ENCODE peak calls at places on chromosomes 11 and 22, in eight cellular contexts. X, K, O, V, J, C, Y and R are unnamed samples.

GRCh38 chr11:14672635-14673034 is 29.0 kb downstream of the PDE3B start:
- DNase-seq in C (peak), J (peak), Y (no peak), K (no peak), O (no peak), V (no peak), X (no peak), R (no peak)

GRCh38 chr11:73072935-73073481 is 69.1 kb downstream of the FCHSD2 start:
- DNase-seq in Y (peak), C (peak), X (no peak), V (no peak), K (no peak), O (no peak), J (peak), R (no peak)

GRCh38 chr22:44423556-44423955 is 74.5 kb downstream of the RTL6 start:
- DNase-seq in K (no peak), J (no peak), Y (no peak), V (no peak), O (no peak), X (no peak), C (no peak), R (no peak)

GRCh38 chr22:46148885-46149492 is 1.3 kb upstream of the PPARA start:
- DNase-seq in O (no peak), J (no peak), X (no peak), Y (no peak), V (no peak), C (no peak), K (peak), R (no peak)

GRCh38 chr11:12232819-12233601 is 122.6 kb downstream of the MICAL2 start:
- DNase-seq in J (peak), K (no peak), Y (no peak), V (no peak), O (no peak), X (no peak), C (peak), R (no peak)

GRCh38 chr11:73034777-73035176 is 107.3 kb downstream of the FCHSD2 start:
- DNase-seq in K (no peak), J (no peak), V (no peak), X (no peak), Y (no peak), C (no peak), O (no peak), R (no peak)

GRCh38 chr11:118674094-118674460 is 5.4 kb downstream of the TREH start:
- DNase-seq in C (no peak), V (no peak), Y (no peak), K (no peak), X (no peak), O (no peak), J (no peak), R (no peak)

GRCh38 chr11:45178223-45178622 is 31.8 kb downstream of the PRDM11 start:
- DNase-seq in Y (no peak), V (no peak), X (no peak), K (no peak), J (no peak), O (no peak), C (no peak), R (no peak)

GRCh38 chr22:39230261-39231196 is 14.3 kb downstream of the PDGFB start:
- DNase-seq in O (no peak), V (no peak), C (no peak), J (no peak), K (no peak), Y (no peak), X (peak), R (no peak)

GRCh38 chr22:21593406-21594232 is 26.1 kb downstream of the UBE2L3 start:
- DNase-seq in J (no peak), V (no peak), O (peak), Y (no peak), X (no peak), C (no peak), K (no peak), R (no peak)
- TF ChIP-seq CTCF in J (peak), V (no peak), O (peak), Y (no peak), X (no peak), C (peak), K (no peak), R (no peak)

GRCh38 chr22:47190957-47191323 is 428.5 kb downstream of the TBC1D22A start:
- DNase-seq in J (no peak), V (no peak), O (no peak), K (no peak), X (peak), C (no peak), Y (no peak), R (no peak)
- TF ChIP-seq CTCF in J (no peak), V (no peak), O (no peak), K (no peak), X (no peak), C (no peak), Y (no peak), R (no peak)

DNA sequence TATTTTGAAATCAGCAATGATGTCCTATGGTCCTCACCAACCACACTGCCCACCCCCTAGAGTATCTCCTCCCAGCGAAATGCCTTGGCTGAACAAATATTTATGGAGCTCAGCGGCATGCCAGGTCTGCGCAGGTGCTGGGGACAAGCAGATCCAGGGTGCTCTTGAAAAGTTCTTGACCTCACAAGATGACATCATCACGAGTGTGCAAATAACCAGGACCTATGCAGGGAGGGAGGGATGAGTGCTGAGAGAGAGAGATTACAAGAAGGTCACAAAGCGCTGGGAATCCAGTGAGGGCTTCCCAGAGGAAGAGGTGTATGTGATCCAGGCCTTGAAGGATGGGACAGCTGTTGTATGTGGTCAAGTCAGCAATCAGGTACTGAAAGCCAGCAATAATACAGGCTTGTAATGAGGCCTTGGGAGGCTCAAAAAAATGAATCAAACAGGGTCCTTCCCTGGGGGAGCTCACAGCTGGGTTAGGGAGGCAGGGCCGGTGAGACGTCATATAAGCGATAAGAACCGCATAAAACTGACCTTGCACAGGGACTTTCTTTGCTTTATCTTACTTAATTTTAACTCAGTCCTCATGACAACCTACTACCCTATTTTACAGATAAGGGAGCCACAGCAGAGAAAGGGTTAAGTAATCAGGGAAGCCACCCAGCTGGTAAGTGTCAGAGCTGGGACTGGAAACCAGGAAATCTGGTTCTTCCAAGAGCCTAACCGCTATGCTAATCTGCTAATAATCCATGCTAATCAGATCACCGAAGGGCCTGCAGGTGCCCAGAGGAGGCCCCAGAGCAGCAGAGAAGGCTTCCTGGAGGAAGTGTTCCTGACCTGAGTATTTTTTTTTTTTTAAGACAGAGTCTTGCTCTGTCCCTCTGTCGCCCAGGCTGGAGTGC is 8.2 kb downstream of the ARRB1 start:
- DNase-seq in Y (no peak), J (no peak), V (no peak), X (no peak), C (no peak), K (no peak), O (no peak), R (peak)
- TF ChIP-seq CTCF in Y (no peak), J (no peak), V (no peak), X (no peak), C (no peak), K (no peak), O (no peak), R (no peak)

DNA sequence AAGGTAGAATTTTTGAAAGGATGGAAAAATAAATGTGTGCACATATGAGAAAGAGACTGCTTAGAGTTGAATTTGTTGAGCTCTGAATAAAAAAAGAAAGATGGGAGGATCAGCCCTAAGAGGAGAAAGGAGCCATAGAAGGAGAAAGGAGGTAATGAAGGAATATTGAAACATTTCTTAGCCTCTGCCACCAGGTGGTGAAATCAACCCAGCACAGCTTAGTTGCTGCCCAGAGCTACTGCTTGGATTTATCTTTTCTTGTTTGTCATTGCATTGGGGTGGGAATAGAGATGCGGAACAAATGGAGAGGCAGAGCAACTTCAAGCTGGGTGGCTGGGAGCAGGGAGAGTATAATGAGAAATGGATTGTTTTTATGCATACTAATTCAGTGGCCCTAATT is 80.4 kb downstream of the SERGEF start:
- DNase-seq in C (no peak), K (no peak), X (no peak), O (no peak), Y (no peak), J (no peak), V (no peak), R (no peak)
- TF ChIP-seq CTCF in C (peak), K (no peak), X (no peak), O (peak), Y (peak), J (peak), V (no peak), R (no peak)

GRCh38 chr11:4610258-4610935 is 2.4 kb upstream of the TRIM68 start:
- DNase-seq in C (no peak), X (no peak), J (no peak), V (no peak), O (no peak), K (no peak), Y (peak), R (no peak)
- TF ChIP-seq CTCF in C (no peak), X (no peak), J (no peak), V (no peak), O (no peak), K (no peak), Y (no peak), R (no peak)